ENCODE peak calls at places on chromosomes 7 and 10, in nine cellular contexts. C is ovary, R is astrocyte of the cerebellum, W is kidney epithelial cell, T is bronchial epithelial cell, H is fibroblast of mammary gland, I is mammary epithelial cell, E is PC-3, F is GM12865. Z is an unnamed sample.

GRCh38 chr10:107814865-107815487 is 650.5 kb upstream of the SORCS1 start:
- DNase-seq in E (peak; percentile 78), H (peak; percentile 56), F (peak; percentile 77), I (peak; percentile 63), R (peak; percentile 22), C (no peak), W (peak; percentile 34), T (peak; percentile 67), Z (peak; percentile 61)

GRCh38 chr10:79111427-79111826 is 42.7 kb downstream of the ZMIZ1 start:
- DNase-seq in H (peak; percentile 84), T (peak; percentile 84), W (peak; percentile 92), R (peak; percentile 61), E (peak; percentile 91), I (peak; percentile 86), F (no peak), C (no peak), Z (peak; percentile 52)

GRCh38 chr7:122412886-122413285 is 108.3 kb upstream of the FEZF1 start:
- DNase-seq in E (no peak), W (no peak), T (peak; percentile 16), R (peak; percentile 42), F (no peak), H (peak; percentile 81), C (no peak), I (no peak), Z (peak; percentile 61)

GRCh38 chr7:106217089-106217542 is 67.7 kb downstream of the NAMPT start:
- DNase-seq in I (peak; percentile 12), R (no peak), W (no peak), C (peak; percentile 86), E (peak; percentile 84), F (no peak), T (peak; percentile 55), H (peak; percentile 90), Z (peak; percentile 23)

GRCh38 chr10:130576427-130576826 is 440.2 kb downstream of the GLRX3 start:
- DNase-seq in C (no peak), R (no peak), F (no peak), H (no peak), W (no peak), T (no peak), I (no peak), E (no peak), Z (no peak)

GRCh38 chr7:142338633-142339501 is 81.0 kb upstream of the PRSS58 start:
- DNase-seq in W (no peak), I (no peak), F (no peak), R (no peak), H (peak; percentile 47), T (peak; percentile 19), C (no peak), E (peak; percentile 61), Z (no peak)

GRCh38 chr10:501596-501995 is 187.9 kb downstream of the DIP2C start:
- DNase-seq in F (no peak), W (no peak), C (peak; percentile 30), R (no peak), E (peak; percentile 60), H (peak; percentile 52), I (peak; percentile 70), T (peak; percentile 65), Z (no peak)

GRCh38 chr7:21184956-21185355 is 242.9 kb upstream of the SP4 start:
- DNase-seq in C (no peak), W (no peak), E (no peak), T (no peak), R (no peak), I (no peak), F (no peak), H (no peak), Z (no peak)

GRCh38 chr7:120055300-120055699 is 217.7 kb upstream of the KCND2 start:
- DNase-seq in E (peak; percentile 77), T (peak; percentile 93), F (no peak), H (peak; percentile 89), R (no peak), C (no peak), W (peak; percentile 65), I (peak; percentile 61), Z (peak; percentile 56)

GRCh38 chr7:136251826-136252225 is 274.7 kb upstream of the MTPN start:
- DNase-seq in I (no peak), T (no peak), C (no peak), W (no peak), F (no peak), R (no peak), H (no peak), E (no peak), Z (peak; percentile 8)

GRCh38 chr7:1664711-1665591 is 5.1 kb upstream of the ELFN1 start:
- DNase-seq in T (peak; percentile 7), F (peak; percentile 26), C (peak; percentile 81), I (peak; percentile 30), E (peak; percentile 46), W (no peak), R (peak; percentile 8), H (peak; percentile 50), Z (peak; percentile 46)

DNA sequence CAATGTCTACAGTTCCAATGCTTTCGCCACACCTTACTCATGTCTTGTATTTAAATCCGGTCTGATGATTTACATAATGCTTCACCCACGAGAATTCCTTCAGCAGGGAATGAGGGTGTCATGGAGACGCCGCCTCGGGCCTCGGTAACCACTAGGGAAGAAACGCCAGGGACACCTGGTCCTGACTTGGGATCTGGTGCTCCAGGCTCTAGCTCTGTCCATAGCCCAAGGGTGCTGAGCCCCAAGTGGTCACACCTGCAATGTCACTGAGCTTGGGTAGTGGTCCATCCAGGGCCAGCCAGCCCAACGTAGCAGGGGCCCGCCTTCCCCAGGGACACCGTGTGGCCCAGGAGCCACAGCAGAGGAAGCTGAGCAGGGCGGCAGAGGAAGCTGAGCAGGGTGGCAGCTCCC is 37.4 kb downstream of the PRKAG2 start:
- DNase-seq in H (no peak), T (peak; percentile 63), R (no peak), E (no peak), W (no peak), F (no peak), I (no peak), C (no peak), Z (no peak)
- H3K4me3 ChIP-seq in H (no peak overlapping the region), T (no peak overlapping the region), R (no peak overlapping the region), E (no peak overlapping the region), W (no peak overlapping the region), F (peak overlapping the region; percentile 25), I (no peak overlapping the region), C (no peak overlapping the region), Z (no peak overlapping the region)

GRCh38 chr10:124520553-124521428 is 59.2 kb downstream of the LHPP start:
- DNase-seq in H (no peak), I (no peak), F (no peak), E (no peak), R (no peak), W (no peak), C (peak; percentile 33), T (no peak), Z (no peak)
- TF ChIP-seq CTCF in H (no peak), I (no peak), F (no peak), E (no peak), R (no peak), W (no peak), C (no peak), T (no peak), Z (no peak)

GRCh38 chr7:80439894-80440811 is 71.7 kb downstream of the GNAT3 start:
- DNase-seq in E (peak; percentile 66), R (no peak), H (peak; percentile 90), T (peak; percentile 41), I (peak; percentile 52), W (no peak), C (no peak), F (no peak), Z (peak; percentile 80)
- H3K4me3 ChIP-seq in E (no peak overlapping the region), R (no peak overlapping the region), H (no peak overlapping the region), T (no peak overlapping the region), I (no peak overlapping the region), W (no peak overlapping the region), C (no peak overlapping the region), F (no peak overlapping the region), Z (no peak overlapping the region)

DNA sequence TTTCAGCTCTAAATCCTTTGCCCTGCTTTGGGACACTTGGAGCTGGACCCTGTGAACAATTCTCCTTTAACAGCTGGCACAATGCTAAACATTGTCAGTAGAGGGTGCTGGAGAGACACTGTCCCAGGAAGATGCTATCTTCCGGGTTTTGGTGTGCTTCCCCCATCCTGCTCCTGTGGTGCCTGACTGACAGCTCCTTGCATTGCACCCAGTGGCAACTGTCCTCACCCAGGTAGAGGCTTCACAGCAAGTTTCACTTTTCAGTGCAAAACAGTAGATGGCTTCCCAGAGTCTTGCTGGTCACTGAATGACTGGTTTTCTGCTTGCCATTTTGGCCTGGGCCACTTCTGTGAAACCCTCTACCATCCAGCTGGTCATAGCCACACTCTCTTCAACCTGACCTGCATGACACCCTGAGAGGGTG is 77.3 kb downstream of the CDC14C start:
- DNase-seq in W (peak; percentile 7), I (peak; percentile 31), R (no peak), H (peak; percentile 9), F (peak; percentile 71), T (peak; percentile 33), C (no peak), E (peak; percentile 73), Z (peak; percentile 8)
- TF ChIP-seq CTCF in W (peak; percentile 77), I (peak; percentile 75), R (peak; percentile 56), H (peak; percentile 49), F (peak; percentile 76), T (peak; percentile 56), C (no peak), E (peak; percentile 77), Z (peak; percentile 61)

GRCh38 chr7:28573751-28574295 is 161.5 kb downstream of the CREB5 start:
- DNase-seq in F (peak; percentile 61), E (peak; percentile 41), I (peak; percentile 49), C (no peak), H (peak; percentile 73), W (no peak), R (no peak), T (no peak), Z (no peak)
- H3K4me3 ChIP-seq in F (no peak overlapping the region), E (no peak overlapping the region), I (no peak overlapping the region), C (no peak overlapping the region), H (no peak overlapping the region), W (no peak overlapping the region), R (no peak overlapping the region), T (no peak overlapping the region), Z (no peak overlapping the region)

DNA sequence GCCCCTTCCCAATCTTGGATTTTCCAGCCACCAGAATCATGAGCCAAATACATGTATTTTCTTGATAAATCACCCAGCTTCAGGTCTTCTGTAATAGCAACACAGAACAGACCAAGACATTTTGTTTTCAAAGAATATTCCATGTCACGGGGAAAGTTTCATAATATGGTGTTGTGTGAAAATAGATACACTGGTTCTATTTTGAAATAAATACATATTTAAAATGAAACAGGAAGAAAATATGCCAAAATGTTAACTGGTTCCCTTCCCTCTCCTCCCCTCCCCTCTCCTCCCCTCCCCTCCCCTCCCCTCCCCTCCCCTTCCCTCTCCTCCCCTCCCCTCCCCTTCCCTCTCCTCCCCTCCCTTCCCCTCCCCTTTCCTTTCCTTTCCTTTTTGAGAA is 30.3 kb upstream of the CAMK1D start:
- DNase-seq in E (no peak), W (no peak), I (no peak), H (no peak), T (no peak), R (no peak), C (no peak), F (no peak), Z (no peak)
- TF ChIP-seq CTCF in E (no peak), W (no peak), I (no peak), H (no peak), T (no peak), R (no peak), C (no peak), F (no peak), Z (no peak)

Z was measured in AG10803.